ENCODE peak calls at places on chromosomes 5 and 9, in five cellular contexts. One of them, this sample, is unnamed.

GRCh38 chr5:664343-664993 is 28.7 kb downstream of the TPPP start:
- DNase-seq in Panc1: no peak
- DNase-seq in A549: no peak
- DNase-seq in iPS DF 6.9: no peak
- DNase-seq in right atrium auricular region: no peak
- DNase-seq in this sample: peak; percentile 57

GRCh38 chr5:158492850-158493249 is 606.9 kb downstream of the EBF1 start:
- DNase-seq in Panc1: no peak
- DNase-seq in A549: no peak
- DNase-seq in iPS DF 6.9: no peak
- DNase-seq in right atrium auricular region: no peak
- DNase-seq in this sample: no peak

GRCh38 chr9:121627432-121627831 is 24.0 kb upstream of the DAB2IP start:
- DNase-seq in Panc1: no peak
- DNase-seq in A549: no peak
- DNase-seq in iPS DF 6.9: no peak
- DNase-seq in right atrium auricular region: no peak
- DNase-seq in this sample: no peak

GRCh38 chr9:81669011-81669739 is 20.2 kb downstream of the TLE1 start:
- DNase-seq in Panc1: no peak
- DNase-seq in A549: no peak
- DNase-seq in iPS DF 6.9: no peak
- DNase-seq in right atrium auricular region: no peak
- DNase-seq in this sample: peak; percentile 61

GRCh38 chr5:132378580-132378979 is 9.1 kb downstream of the SLC22A5 start:
- DNase-seq in Panc1: no peak
- DNase-seq in A549: no peak
- DNase-seq in iPS DF 6.9: no peak
- DNase-seq in right atrium auricular region: no peak
- DNase-seq in this sample: no peak

GRCh38 chr9:122848256-122848943 is 20.0 kb upstream of the PDCL start:
- DNase-seq in Panc1: no peak
- DNase-seq in A549: no peak
- DNase-seq in iPS DF 6.9: no peak
- DNase-seq in right atrium auricular region: no peak
- DNase-seq in this sample: no peak

GRCh38 chr9:124453586-124454191 is 3.4 kb downstream of the ADGRD2 start:
- DNase-seq in Panc1: no peak
- DNase-seq in A549: peak; percentile 75
- DNase-seq in iPS DF 6.9: no peak
- DNase-seq in right atrium auricular region: no peak
- DNase-seq in this sample: peak; percentile 74

GRCh38 chr9:32875748-32876147 is 92.4 kb downstream of the TMEM215 start:
- DNase-seq in Panc1: no peak
- DNase-seq in A549: no peak
- DNase-seq in iPS DF 6.9: no peak
- DNase-seq in right atrium auricular region: no peak
- DNase-seq in this sample: no peak

GRCh38 chr9:33140406-33141360 is 26.5 kb downstream of the B4GALT1 start:
- DNase-seq in Panc1: no peak
- DNase-seq in A549: no peak
- DNase-seq in iPS DF 6.9: no peak
- DNase-seq in right atrium auricular region: no peak
- DNase-seq in this sample: no peak

GRCh38 chr9:125703662-125704061 is 3.3 kb downstream of the MAPKAP1 start:
- DNase-seq in Panc1: no peak
- DNase-seq in A549: no peak
- DNase-seq in iPS DF 6.9: no peak
- DNase-seq in right atrium auricular region: no peak
- DNase-seq in this sample: no peak

GRCh38 chr9:135116892-135117680 is 29.6 kb downstream of the OLFM1 start:
- DNase-seq in Panc1: no peak
- DNase-seq in A549: no peak
- DNase-seq in iPS DF 6.9: no peak
- DNase-seq in right atrium auricular region: no peak
- DNase-seq in this sample: no peak

GRCh38 chr9:94533155-94533554 is 21.7 kb upstream of the PCAT7 start:
- DNase-seq in Panc1: no peak
- DNase-seq in A549: no peak
- DNase-seq in iPS DF 6.9: no peak
- DNase-seq in right atrium auricular region: no peak
- DNase-seq in this sample: peak; percentile 93

GRCh38 chr5:166907314-166907713 is 1384.1 kb upstream of the WWC1 start:
- DNase-seq in Panc1: no peak
- DNase-seq in A549: no peak
- DNase-seq in iPS DF 6.9: no peak
- DNase-seq in right atrium auricular region: no peak
- DNase-seq in this sample: no peak

GRCh38 chr5:168282120-168282519 is 9.3 kb upstream of the WWC1 start:
- DNase-seq in Panc1: no peak
- DNase-seq in A549: peak; percentile 48
- DNase-seq in iPS DF 6.9: no peak
- DNase-seq in right atrium auricular region: no peak
- DNase-seq in this sample: no peak

GRCh38 chr9:92463989-92464388 is 18.3 kb downstream of the ASPN start:
- DNase-seq in Panc1: no peak
- DNase-seq in A549: peak; percentile 12
- DNase-seq in iPS DF 6.9: no peak
- DNase-seq in right atrium auricular region: no peak
- DNase-seq in this sample: no peak

GRCh38 chr9:126844085-126844484 is 16.4 kb upstream of the ZBTB34 start:
- DNase-seq in Panc1: no peak
- DNase-seq in A549: no peak
- DNase-seq in iPS DF 6.9: no peak
- DNase-seq in right atrium auricular region: no peak
- DNase-seq in this sample: no peak

GRCh38 chr5:138595396-138595795 is 20.2 kb upstream of the HSPA9 start:
- DNase-seq in Panc1: no peak
- DNase-seq in A549: no peak
- DNase-seq in iPS DF 6.9: no peak
- DNase-seq in right atrium auricular region: no peak
- DNase-seq in this sample: no peak

GRCh38 chr9:16816006-16816405 is 54.5 kb downstream of the BNC2 start:
- DNase-seq in Panc1: no peak
- DNase-seq in A549: no peak
- DNase-seq in iPS DF 6.9: no peak
- DNase-seq in right atrium auricular region: no peak
- DNase-seq in this sample: no peak

GRCh38 chr9:98218562-98219363 is 26.3 kb upstream of the CORO2A start:
- DNase-seq in Panc1: no peak
- DNase-seq in A549: no peak
- DNase-seq in iPS DF 6.9: peak; percentile 80
- DNase-seq in right atrium auricular region: no peak
- DNase-seq in this sample: no peak

GRCh38 chr5:72290356-72291133 is 29.5 kb downstream of the MRPS27 start:
- DNase-seq in Panc1: no peak
- DNase-seq in A549: no peak
- DNase-seq in iPS DF 6.9: no peak
- DNase-seq in right atrium auricular region: no peak
- DNase-seq in this sample: no peak

GRCh38 chr5:139251281-139251687 is 42.3 kb upstream of the MATR3 start:
- DNase-seq in Panc1: no peak
- DNase-seq in A549: no peak
- DNase-seq in iPS DF 6.9: no peak
- DNase-seq in right atrium auricular region: no peak
- DNase-seq in this sample: peak; percentile 22

GRCh38 chr5:16894236-16895057 is 41.6 kb downstream of the MYO10 start:
- DNase-seq in Panc1: peak; percentile 79
- DNase-seq in A549: peak; percentile 98
- DNase-seq in iPS DF 6.9: no peak
- DNase-seq in right atrium auricular region: no peak
- DNase-seq in this sample: peak; percentile 95

GRCh38 chr9:120110520-120110919 is 469.4 kb downstream of the CDK5RAP2 start:
- DNase-seq in Panc1: no peak
- DNase-seq in A549: no peak
- DNase-seq in iPS DF 6.9: no peak
- DNase-seq in right atrium auricular region: no peak
- DNase-seq in this sample: no peak

GRCh38 chr5:150779397-150780179 is 1.0 kb downstream of the SMIM3 start:
- DNase-seq in Panc1: no peak
- DNase-seq in A549: no peak
- DNase-seq in iPS DF 6.9: no peak
- DNase-seq in right atrium auricular region: no peak
- DNase-seq in this sample: no peak

GRCh38 chr9:136326061-136326776 is 1.1 kb upstream of the GPSM1 start:
- DNase-seq in Panc1: no peak
- DNase-seq in A549: no peak
- DNase-seq in iPS DF 6.9: no peak
- DNase-seq in right atrium auricular region: no peak
- DNase-seq in this sample: no peak

GRCh38 chr5:133942589-133943474 is 25.6 kb downstream of the C5orf15 start:
- DNase-seq in Panc1: no peak
- DNase-seq in A549: no peak
- DNase-seq in iPS DF 6.9: no peak
- DNase-seq in right atrium auricular region: no peak
- DNase-seq in this sample: peak; percentile 31

GRCh38 chr9:114031948-114032688 is 46.0 kb downstream of the AMBP start:
- DNase-seq in Panc1: no peak
- DNase-seq in A549: no peak
- DNase-seq in iPS DF 6.9: no peak
- DNase-seq in right atrium auricular region: no peak
- DNase-seq in this sample: no peak

GRCh38 chr5:24005384-24005783 is 498.0 kb downstream of the PRDM9 start:
- DNase-seq in Panc1: no peak
- DNase-seq in A549: no peak
- DNase-seq in iPS DF 6.9: no peak
- DNase-seq in right atrium auricular region: no peak
- DNase-seq in this sample: no peak

GRCh38 chr9:93670208-93671029 is 94.0 kb downstream of the PHF2 start:
- DNase-seq in Panc1: no peak
- DNase-seq in A549: no peak
- DNase-seq in iPS DF 6.9: no peak
- DNase-seq in right atrium auricular region: peak; percentile 51
- DNase-seq in this sample: no peak

GRCh38 chr9:118455781-118456180 is 751.6 kb downstream of the TLR4 start:
- DNase-seq in Panc1: no peak
- DNase-seq in A549: no peak
- DNase-seq in iPS DF 6.9: no peak
- DNase-seq in right atrium auricular region: no peak
- DNase-seq in this sample: no peak

GRCh38 chr9:107539427-107540154 is 50.0 kb upstream of the KLF4 start:
- DNase-seq in Panc1: no peak
- DNase-seq in A549: no peak
- DNase-seq in iPS DF 6.9: peak; percentile 55
- DNase-seq in right atrium auricular region: peak; percentile 75
- DNase-seq in this sample: no peak

DNA sequence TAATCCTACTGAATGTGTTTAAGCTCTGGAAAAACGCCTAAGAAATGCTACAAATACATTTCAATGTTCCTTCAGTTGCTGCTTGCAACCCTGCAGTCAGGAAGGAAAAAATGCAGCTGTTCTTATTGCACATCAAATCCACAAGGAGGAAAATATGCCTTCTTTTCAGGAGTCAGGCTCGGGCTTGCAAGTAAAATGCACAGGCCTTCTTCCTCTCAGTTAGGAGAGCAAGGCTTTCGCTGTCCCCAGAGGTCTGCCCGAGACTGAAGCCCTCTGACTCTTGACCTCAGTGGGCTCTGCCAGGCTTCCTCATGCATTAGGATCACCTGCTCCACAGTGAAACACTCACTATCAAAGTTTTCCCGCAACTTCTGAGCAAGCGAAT is 909 bp upstream of the SHC3 start:
- DNase-seq in Panc1: no peak
- DNase-seq in A549: peak; percentile 27
- DNase-seq in iPS DF 6.9: no peak
- DNase-seq in right atrium auricular region: no peak
- DNase-seq in this sample: no peak
- H3K4me3 ChIP-seq in Panc1: peak overlapping the region; percentile 50
- H3K4me3 ChIP-seq in A549: peak overlapping the region; percentile 40
- H3K4me3 ChIP-seq in iPS DF 6.9: peak overlapping the region; percentile 27
- H3K4me3 ChIP-seq in right atrium auricular region: peak overlapping the region; percentile 29
- H3K4me3 ChIP-seq in this sample: peak overlapping the region; percentile 41

GRCh38 chr5:39274388-39275085 is 55.2 kb upstream of the FYB1 start:
- DNase-seq in Panc1: no peak
- DNase-seq in A549: no peak
- DNase-seq in iPS DF 6.9: no peak
- DNase-seq in right atrium auricular region: no peak
- DNase-seq in this sample: peak; percentile 31

GRCh38 chr5:39270172-39270848 is 50.9 kb upstream of the FYB1 start:
- DNase-seq in Panc1: no peak
- DNase-seq in A549: no peak
- DNase-seq in iPS DF 6.9: no peak
- DNase-seq in right atrium auricular region: no peak
- DNase-seq in this sample: peak; percentile 27

DNA sequence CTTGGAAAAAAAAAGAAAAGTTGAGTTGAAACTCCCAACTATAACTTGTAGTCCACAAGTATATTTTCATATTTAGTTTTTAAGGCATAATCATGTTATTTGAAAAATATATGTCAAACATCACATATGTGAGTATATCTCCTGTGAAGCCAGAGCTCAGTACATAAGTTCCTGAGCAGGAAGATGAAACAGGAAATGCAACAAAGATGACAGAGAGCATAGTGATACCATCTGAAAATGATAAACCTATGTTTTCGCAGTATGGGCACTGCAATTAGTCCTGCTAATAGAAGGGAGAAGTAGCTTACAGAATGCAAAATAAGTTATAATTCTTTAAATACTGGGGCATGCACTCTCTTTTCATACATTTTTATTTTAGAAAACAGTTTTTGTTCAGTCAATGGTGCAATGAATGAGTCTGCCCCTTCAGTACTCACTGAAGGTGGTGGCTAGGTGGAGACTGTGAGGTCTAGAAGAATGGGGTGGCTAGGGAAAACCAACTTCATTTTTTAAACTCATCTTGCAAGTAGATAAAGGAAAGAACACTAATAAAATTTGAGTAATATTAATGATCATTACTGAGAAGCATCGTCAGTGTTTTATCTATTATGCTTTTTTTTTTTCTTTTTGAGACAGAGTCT is 54.1 kb upstream of the FYB1 start:
- DNase-seq in Panc1: no peak
- DNase-seq in A549: no peak
- DNase-seq in iPS DF 6.9: no peak
- DNase-seq in right atrium auricular region: no peak
- DNase-seq in this sample: peak; percentile 11
- H3K4me3 ChIP-seq in Panc1: no peak overlapping the region
- H3K4me3 ChIP-seq in A549: no peak overlapping the region
- H3K4me3 ChIP-seq in iPS DF 6.9: no peak overlapping the region
- H3K4me3 ChIP-seq in right atrium auricular region: no peak overlapping the region
- H3K4me3 ChIP-seq in this sample: no peak overlapping the region

GRCh38 chr5:36045895-36046294 is 20.8 kb downstream of the UGT3A2 start:
- DNase-seq in Panc1: no peak
- DNase-seq in A549: no peak
- DNase-seq in iPS DF 6.9: no peak
- DNase-seq in right atrium auricular region: no peak
- DNase-seq in this sample: no peak
- H3K4me3 ChIP-seq in Panc1: no peak overlapping the region
- H3K4me3 ChIP-seq in A549: no peak overlapping the region
- H3K4me3 ChIP-seq in iPS DF 6.9: no peak overlapping the region
- H3K4me3 ChIP-seq in right atrium auricular region: no peak overlapping the region
- H3K4me3 ChIP-seq in this sample: no peak overlapping the region

DNA sequence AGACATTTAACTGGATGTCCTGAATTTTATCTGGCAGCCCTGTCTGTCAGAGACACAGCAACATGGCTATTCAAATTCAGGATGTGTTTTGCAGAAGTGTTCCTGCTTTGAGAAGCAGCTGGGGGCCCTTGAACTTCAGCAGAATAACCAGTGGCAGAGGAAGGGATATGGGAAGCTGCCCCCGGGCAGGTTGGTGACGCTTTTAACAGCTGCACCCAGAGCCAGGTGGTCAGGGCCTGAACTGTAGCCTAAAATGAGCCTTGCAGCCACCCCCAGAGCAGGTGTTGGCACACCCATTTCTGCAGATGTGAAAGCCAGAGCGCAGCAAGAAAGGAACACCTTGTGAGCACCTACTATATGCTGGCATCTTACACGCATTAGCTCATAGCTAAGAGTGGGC is 128.7 kb upstream of the BOD1 start:
- DNase-seq in Panc1: no peak
- DNase-seq in A549: no peak
- DNase-seq in iPS DF 6.9: no peak
- DNase-seq in right atrium auricular region: no peak
- DNase-seq in this sample: no peak
- H3K4me3 ChIP-seq in Panc1: no peak overlapping the region
- H3K4me3 ChIP-seq in A549: no peak overlapping the region
- H3K4me3 ChIP-seq in iPS DF 6.9: no peak overlapping the region
- H3K4me3 ChIP-seq in right atrium auricular region: no peak overlapping the region
- H3K4me3 ChIP-seq in this sample: no peak overlapping the region

This sample was measured in small intestine.